ENCODE peak calls at places on chromosomes 12 and 14, in five cellular contexts. Q is left lung, S is cardiac fibroblast, L is sigmoid colon, O is lower lobe of right lung. G is an unnamed sample.

GRCh38 chr12:56461235-56462159 is 6.9 kb upstream of the SPRYD4 start:
- DNase-seq in O (no peak), L (peak), Q (no peak), S (peak), G (no peak)

GRCh38 chr12:127165567-127166392 is 1101.2 kb upstream of the TMEM132C start:
- DNase-seq in O (peak), L (peak), Q (peak), S (peak), G (peak)

GRCh38 chr14:89617471-89618291 is 200.6 kb upstream of the FOXN3 start:
- DNase-seq in O (no peak), S (peak), Q (no peak), L (no peak), G (no peak)

GRCh38 chr14:83826838-83827237 is 1703.1 kb upstream of the FLRT2 start:
- DNase-seq in Q (no peak), O (no peak), S (peak), L (no peak), G (no peak)

GRCh38 chr14:58315606-58316005 is 17.3 kb downstream of the ARID4A start:
- DNase-seq in Q (no peak), L (no peak), O (no peak), S (peak), G (no peak)

GRCh38 chr14:20631821-20632389 is 9.6 kb downstream of the OR6S1 start:
- DNase-seq in O (peak), L (peak), S (peak), Q (peak), G (peak)

GRCh38 chr12:28027947-28028724 is 55.6 kb upstream of the PTHLH start:
- DNase-seq in S (peak), Q (no peak), L (no peak), O (no peak), G (no peak)

GRCh38 chr12:3743803-3744202 is 9.1 kb downstream of the CRACR2A start:
- DNase-seq in O (no peak), Q (no peak), S (peak), L (no peak), G (no peak)

GRCh38 chr12:113858828-113859386 is 107.2 kb downstream of the RBM19 start:
- DNase-seq in Q (no peak), L (no peak), S (no peak), O (no peak), G (no peak)

GRCh38 chr14:22753586-22753985 is 12.9 kb upstream of the OXA1L start:
- DNase-seq in Q (no peak), S (peak), L (no peak), O (no peak), G (no peak)

GRCh38 chr14:80958258-80958657 is 2.8 kb downstream of the TSHR start:
- DNase-seq in S (no peak), O (no peak), Q (no peak), L (no peak), G (no peak)

GRCh38 chr14:54348923-54349615 is 47.7 kb upstream of the CDKN3 start:
- DNase-seq in S (peak), L (peak), Q (no peak), O (no peak), G (peak)

GRCh38 chr14:70907996-70908917 is 998 bp downstream of the PCNX1 start:
- DNase-seq in L (peak), Q (peak), S (peak), O (peak), G (peak)

GRCh38 chr14:70655110-70655826 is 13.6 kb downstream of the TTC9 start:
- DNase-seq in Q (no peak), S (no peak), L (no peak), O (no peak), G (no peak)

GRCh38 chr14:78674820-78675219 is 504.6 kb downstream of the NRXN3 start:
- DNase-seq in S (no peak), L (no peak), Q (no peak), O (no peak), G (no peak)

GRCh38 chr14:72472845-72473244 is 421.1 kb downstream of the DPF3 start:
- DNase-seq in O (no peak), S (peak), Q (no peak), L (no peak), G (no peak)

GRCh38 chr14:65242732-65243134 is 140.4 kb upstream of the MAX start:
- DNase-seq in Q (no peak), L (no peak), O (no peak), S (peak), G (no peak)

GRCh38 chr12:101838628-101839323 is 8.0 kb upstream of the GNPTAB start:
- DNase-seq in Q (no peak), S (no peak), L (no peak), O (no peak), G (no peak)

GRCh38 chr12:28933864-28934527 is 215.1 kb upstream of the FAR2 start:
- DNase-seq in S (no peak), O (no peak), L (no peak), Q (no peak), G (no peak)

GRCh38 chr14:106210650-106211049 is 684.3 kb downstream of the TMEM121 start:
- DNase-seq in O (no peak), S (no peak), L (no peak), Q (no peak), G (no peak)

GRCh38 chr12:127903146-127903545 is 363.8 kb upstream of the TMEM132C start:
- DNase-seq in S (no peak), O (no peak), Q (no peak), L (no peak), G (no peak)

GRCh38 chr14:69183735-69184134 is 7.6 kb upstream of the EXD2 start:
- DNase-seq in Q (no peak), L (no peak), S (peak), O (peak), G (no peak)

GRCh38 chr14:105398726-105399440 is 545 bp downstream of the TEX22 start:
- DNase-seq in S (peak), Q (no peak), L (no peak), O (no peak), G (peak)

GRCh38 chr14:51310453-51311074 is 70.5 kb downstream of the TMX1 start:
- DNase-seq in L (no peak), S (peak), Q (no peak), O (no peak), G (no peak)

GRCh38 chr12:96880220-96880619 is 26.8 kb upstream of the NEDD1 start:
- DNase-seq in L (no peak), Q (no peak), O (no peak), S (peak), G (no peak)

GRCh38 chr14:42307239-42307825 is 700.7 kb downstream of the LRFN5 start:
- DNase-seq in S (no peak), O (no peak), Q (no peak), L (no peak), G (no peak)

GRCh38 chr14:65333926-65334687 is 78.4 kb upstream of the FUT8 start:
- DNase-seq in S (peak), O (peak), Q (no peak), L (peak), G (no peak)

GRCh38 chr12:50981319-50982239 is 29.2 kb downstream of the HIGD1C start:
- DNase-seq in O (no peak), S (no peak), L (no peak), Q (no peak), G (no peak)

GRCh38 chr12:56086608-56087007 is 6.6 kb downstream of the ERBB3 start:
- DNase-seq in O (no peak), Q (no peak), S (no peak), L (no peak), G (no peak)

GRCh38 chr14:31280871-31281220 is 73.3 kb upstream of the HECTD1 start:
- DNase-seq in L (no peak), O (no peak), Q (no peak), S (no peak), G (no peak)

GRCh38 chr14:51593397-51593796 is 58.3 kb upstream of the FRMD6 start:
- DNase-seq in O (no peak), Q (no peak), L (no peak), S (peak), G (no peak)

GRCh38 chr14:60622920-60623263 is 26.4 kb downstream of the SIX1 start:
- DNase-seq in L (no peak), S (peak), O (no peak), Q (no peak), G (no peak)

GRCh38 chr14:71597955-71598659 is 334.1 kb upstream of the RGS6 start:
- DNase-seq in L (no peak), Q (no peak), S (no peak), O (no peak), G (no peak)

GRCh38 chr14:101121399-101122113 is 218.0 kb upstream of the RTL1 start:
- DNase-seq in L (peak), O (no peak), Q (peak), S (no peak), G (no peak)
- H3K4me3 ChIP-seq in L (no peak), O (peak), Q (no peak), S (no peak), G (no peak)

GRCh38 chr14:61644185-61644584 is 51.1 kb upstream of the HIF1A start:
- DNase-seq in Q (no peak), L (no peak), S (no peak), O (no peak), G (no peak)
- H3K4me3 ChIP-seq in Q (no peak), L (no peak), S (no peak), O (no peak), G (no peak)

GRCh38 chr12:644293-644639 is 19.0 kb downstream of the NINJ2 start:
- DNase-seq in O (no peak), Q (no peak), S (no peak), L (peak), G (no peak)
- H3K4me3 ChIP-seq in O (peak), Q (no peak), S (no peak), L (no peak), G (no peak)

GRCh38 chr14:36019126-36019525 is 157.4 kb downstream of the PTCSC3 start:
- DNase-seq in O (no peak), L (no peak), Q (no peak), S (no peak), G (no peak)

GRCh38 chr14:36013483-36013882 is 163.0 kb downstream of the PTCSC3 start:
- DNase-seq in O (no peak), L (no peak), Q (no peak), S (no peak), G (no peak)

GRCh38 chr14:36009643-36010042 is 166.9 kb downstream of the PTCSC3 start:
- DNase-seq in O (no peak), L (no peak), Q (no peak), S (no peak), G (no peak)

GRCh38 chr14:36014236-36014635 is 162.3 kb downstream of the PTCSC3 start:
- DNase-seq in Q (no peak), L (no peak), O (no peak), S (no peak), G (no peak)
- H3K4me3 ChIP-seq in Q (no peak), L (no peak), O (no peak), S (no peak), G (no peak)

GRCh38 chr14:101732128-101732527 is 29.4 kb upstream of the PPP2R5C start:
- DNase-seq in L (no peak), Q (no peak), O (no peak), S (peak), G (no peak)
- H3K4me3 ChIP-seq in L (no peak), Q (no peak), O (peak), S (no peak), G (no peak)

GRCh38 chr12:57606399-57606798 is 1.8 kb downstream of the DTX3 start:
- DNase-seq in Q (no peak), O (no peak), L (no peak), S (no peak), G (no peak)
- H3K4me3 ChIP-seq in Q (no peak), O (no peak), L (no peak), S (no peak), G (no peak)

GRCh38 chr12:72677187-72677586 is 405.0 kb downstream of the TRHDE start:
- DNase-seq in O (no peak), S (no peak), Q (no peak), L (no peak), G (no peak)

GRCh38 chr12:72679147-72679757 is 407.1 kb downstream of the TRHDE start:
- DNase-seq in O (no peak), L (no peak), S (no peak), Q (no peak), G (no peak)

GRCh38 chr12:72673853-72674252 is 401.7 kb downstream of the TRHDE start:
- DNase-seq in O (no peak), Q (no peak), S (no peak), L (no peak), G (no peak)
- H3K4me3 ChIP-seq in O (no peak), Q (no peak), S (no peak), L (no peak), G (no peak)

GRCh38 chr12:132904718-132905328 is 17.4 kb upstream of the CHFR start:
- DNase-seq in L (peak), O (peak), Q (peak), S (peak), G (peak)
- H3K4me3 ChIP-seq in L (no peak), O (peak), Q (peak), S (no peak), G (no peak)

DNA sequence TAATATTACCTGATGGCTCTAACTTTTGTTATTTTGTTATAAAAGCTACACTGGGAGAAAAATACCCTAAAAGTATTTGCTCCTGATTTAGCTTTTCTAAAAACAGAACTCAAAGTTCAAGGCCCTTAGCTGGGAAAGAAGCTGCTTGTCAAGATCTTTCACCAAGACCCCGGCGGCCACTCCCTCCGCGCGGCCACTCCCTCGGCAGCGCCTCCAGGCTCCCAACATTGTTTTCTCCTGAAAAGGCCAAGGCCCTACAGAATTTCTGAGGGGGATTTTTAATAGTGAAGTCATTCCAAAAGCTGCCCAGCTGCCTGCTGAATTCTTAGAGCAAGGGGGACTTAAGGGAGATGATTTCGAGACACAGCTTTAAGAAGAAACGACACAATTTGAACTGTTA is 96.4 kb downstream of the NTN4 start:
- DNase-seq in S (peak), L (no peak), O (no peak), Q (peak), G (peak)
- H3K4me3 ChIP-seq in S (no peak), L (no peak), O (no peak), Q (no peak), G (no peak)